ENCODE peak calls at places on chromosomes 11 and 22, in ten cellular contexts. One of them, this sample, is unnamed.

GRCh38 chr22:48088926-48089536 is 1326.6 kb downstream of the TBC1D22A start:
- DNase-seq in kidney epithelial cell: no peak
- DNase-seq in GM06990: no peak
- DNase-seq in heart left ventricle: no peak
- DNase-seq in neural progenitor cell: no peak
- DNase-seq in endodermal cell: peak; percentile 39
- DNase-seq in right atrium auricular region: no peak
- DNase-seq in GM12865: no peak
- DNase-seq in Caco-2: peak; percentile 7
- DNase-seq in mucosa of descending colon: no peak
- DNase-seq in this sample: no peak

GRCh38 chr22:44623771-44624510 is 78.1 kb upstream of the PRR5 start:
- DNase-seq in heart left ventricle: no peak
- DNase-seq in GM12865: peak; percentile 34
- DNase-seq in endodermal cell: peak; percentile 79
- DNase-seq in mucosa of descending colon: no peak
- DNase-seq in Caco-2: no peak
- DNase-seq in kidney epithelial cell: no peak
- DNase-seq in neural progenitor cell: peak; percentile 72
- DNase-seq in right atrium auricular region: no peak
- DNase-seq in GM06990: peak; percentile 29
- DNase-seq in this sample: peak; percentile 8

GRCh38 chr11:121572581-121573059 is 119.9 kb upstream of the SORL1-AS1 start:
- DNase-seq in endodermal cell: no peak
- DNase-seq in Caco-2: no peak
- DNase-seq in mucosa of descending colon: no peak
- DNase-seq in GM12865: no peak
- DNase-seq in right atrium auricular region: no peak
- DNase-seq in kidney epithelial cell: no peak
- DNase-seq in heart left ventricle: no peak
- DNase-seq in GM06990: no peak
- DNase-seq in neural progenitor cell: no peak
- DNase-seq in this sample: no peak

GRCh38 chr22:36946436-36947158 is 33.2 kb downstream of the CSF2RB start:
- DNase-seq in kidney epithelial cell: no peak
- DNase-seq in endodermal cell: no peak
- DNase-seq in mucosa of descending colon: no peak
- DNase-seq in heart left ventricle: no peak
- DNase-seq in right atrium auricular region: no peak
- DNase-seq in GM06990: no peak
- DNase-seq in Caco-2: no peak
- DNase-seq in neural progenitor cell: no peak
- DNase-seq in GM12865: peak; percentile 28
- DNase-seq in this sample: peak; percentile 12

GRCh38 chr11:122319842-122320555 is 204.0 kb upstream of the BLID start:
- DNase-seq in kidney epithelial cell: no peak
- DNase-seq in neural progenitor cell: peak; percentile 51
- DNase-seq in heart left ventricle: no peak
- DNase-seq in right atrium auricular region: no peak
- DNase-seq in mucosa of descending colon: no peak
- DNase-seq in GM12865: no peak
- DNase-seq in GM06990: no peak
- DNase-seq in Caco-2: no peak
- DNase-seq in endodermal cell: no peak
- DNase-seq in this sample: no peak

GRCh38 chr11:110818032-110818687 is 105.9 kb upstream of the ARHGAP20 start:
- DNase-seq in neural progenitor cell: no peak
- DNase-seq in GM06990: no peak
- DNase-seq in endodermal cell: no peak
- DNase-seq in mucosa of descending colon: no peak
- DNase-seq in GM12865: no peak
- DNase-seq in Caco-2: no peak
- DNase-seq in kidney epithelial cell: peak; percentile 25
- DNase-seq in right atrium auricular region: no peak
- DNase-seq in heart left ventricle: no peak
- DNase-seq in this sample: peak; percentile 72

GRCh38 chr11:45543808-45544422 is 121.5 kb downstream of the CHST1 start:
- DNase-seq in GM12865: peak; percentile 13
- DNase-seq in kidney epithelial cell: no peak
- DNase-seq in right atrium auricular region: no peak
- DNase-seq in Caco-2: no peak
- DNase-seq in heart left ventricle: no peak
- DNase-seq in mucosa of descending colon: no peak
- DNase-seq in GM06990: no peak
- DNase-seq in neural progenitor cell: peak; percentile 79
- DNase-seq in endodermal cell: peak; percentile 88
- DNase-seq in this sample: peak; percentile 28

GRCh38 chr11:79263001-79263400 is 177.8 kb downstream of the TENM4 start:
- DNase-seq in mucosa of descending colon: peak; percentile 25
- DNase-seq in right atrium auricular region: no peak
- DNase-seq in Caco-2: no peak
- DNase-seq in heart left ventricle: peak; percentile 60
- DNase-seq in endodermal cell: no peak
- DNase-seq in neural progenitor cell: no peak
- DNase-seq in GM12865: no peak
- DNase-seq in kidney epithelial cell: no peak
- DNase-seq in GM06990: no peak
- DNase-seq in this sample: peak; percentile 25

GRCh38 chr22:34966980-34967379 is 99.0 kb upstream of the ISX start:
- DNase-seq in GM12865: no peak
- DNase-seq in neural progenitor cell: no peak
- DNase-seq in endodermal cell: peak; percentile 59
- DNase-seq in mucosa of descending colon: no peak
- DNase-seq in right atrium auricular region: no peak
- DNase-seq in heart left ventricle: no peak
- DNase-seq in GM06990: no peak
- DNase-seq in kidney epithelial cell: peak; percentile 47
- DNase-seq in Caco-2: no peak
- DNase-seq in this sample: no peak

GRCh38 chr11:121544956-121545355 is 92.2 kb upstream of the SORL1-AS1 start:
- DNase-seq in endodermal cell: no peak
- DNase-seq in right atrium auricular region: no peak
- DNase-seq in GM06990: no peak
- DNase-seq in mucosa of descending colon: no peak
- DNase-seq in Caco-2: no peak
- DNase-seq in GM12865: no peak
- DNase-seq in kidney epithelial cell: no peak
- DNase-seq in neural progenitor cell: no peak
- DNase-seq in heart left ventricle: no peak
- DNase-seq in this sample: no peak

GRCh38 chr22:24410110-24410856 is 17.1 kb upstream of the ADORA2A start:
- DNase-seq in right atrium auricular region: no peak
- DNase-seq in endodermal cell: no peak
- DNase-seq in neural progenitor cell: no peak
- DNase-seq in kidney epithelial cell: no peak
- DNase-seq in mucosa of descending colon: no peak
- DNase-seq in GM12865: no peak
- DNase-seq in GM06990: no peak
- DNase-seq in heart left ventricle: no peak
- DNase-seq in Caco-2: no peak
- DNase-seq in this sample: peak; percentile 76

GRCh38 chr11:72848846-72849466 is 34.7 kb downstream of the ATG16L2 start:
- DNase-seq in kidney epithelial cell: no peak
- DNase-seq in right atrium auricular region: no peak
- DNase-seq in mucosa of descending colon: peak; percentile 63
- DNase-seq in endodermal cell: peak; percentile 80
- DNase-seq in GM12865: peak; percentile 44
- DNase-seq in Caco-2: no peak
- DNase-seq in heart left ventricle: no peak
- DNase-seq in neural progenitor cell: peak; percentile 59
- DNase-seq in GM06990: no peak
- DNase-seq in this sample: peak; percentile 22

GRCh38 chr11:117960406-117960805 is 25.8 kb upstream of the IL10RA start:
- DNase-seq in right atrium auricular region: no peak
- DNase-seq in GM12865: no peak
- DNase-seq in mucosa of descending colon: no peak
- DNase-seq in Caco-2: no peak
- DNase-seq in GM06990: no peak
- DNase-seq in endodermal cell: no peak
- DNase-seq in neural progenitor cell: no peak
- DNase-seq in kidney epithelial cell: no peak
- DNase-seq in heart left ventricle: no peak
- DNase-seq in this sample: no peak

GRCh38 chr11:130313383-130314183 is 1.1 kb downstream of the ZBTB44 start:
- DNase-seq in neural progenitor cell: no peak
- DNase-seq in endodermal cell: no peak
- DNase-seq in mucosa of descending colon: no peak
- DNase-seq in GM06990: no peak
- DNase-seq in Caco-2: no peak
- DNase-seq in kidney epithelial cell: no peak
- DNase-seq in right atrium auricular region: no peak
- DNase-seq in GM12865: peak; percentile 4
- DNase-seq in heart left ventricle: no peak
- DNase-seq in this sample: peak; percentile 12

GRCh38 chr11:130314749-130315285 is at the start of gene ZBTB44:
- DNase-seq in heart left ventricle: peak; percentile 94
- DNase-seq in GM06990: peak; percentile 88
- DNase-seq in endodermal cell: peak; percentile 97
- DNase-seq in neural progenitor cell: peak; percentile 95
- DNase-seq in right atrium auricular region: peak; percentile 94
- DNase-seq in GM12865: peak; percentile 94
- DNase-seq in Caco-2: peak; percentile 97
- DNase-seq in mucosa of descending colon: peak; percentile 95
- DNase-seq in kidney epithelial cell: peak; percentile 34
- DNase-seq in this sample: peak; percentile 94

GRCh38 chr11:130318031-130318673 is 3.4 kb upstream of the ZBTB44 start:
- DNase-seq in neural progenitor cell: no peak
- DNase-seq in heart left ventricle: no peak
- DNase-seq in endodermal cell: peak; percentile 55
- DNase-seq in GM12865: no peak
- DNase-seq in kidney epithelial cell: peak; percentile 43
- DNase-seq in mucosa of descending colon: no peak
- DNase-seq in Caco-2: no peak
- DNase-seq in right atrium auricular region: no peak
- DNase-seq in GM06990: no peak
- DNase-seq in this sample: no peak

GRCh38 chr11:130314184-130314748 is 451 bp downstream of the ZBTB44 start:
- DNase-seq in neural progenitor cell: peak; percentile 81
- DNase-seq in right atrium auricular region: no peak
- DNase-seq in heart left ventricle: peak; percentile 67
- DNase-seq in kidney epithelial cell: no peak
- DNase-seq in GM06990: no peak
- DNase-seq in Caco-2: peak; percentile 77
- DNase-seq in endodermal cell: peak; percentile 85
- DNase-seq in GM12865: no peak
- DNase-seq in mucosa of descending colon: peak; percentile 67
- DNase-seq in this sample: peak; percentile 39

GRCh38 chr11:130315354-130315970 is 745 bp upstream of the ZBTB44 start:
- DNase-seq in heart left ventricle: peak; percentile 22
- DNase-seq in neural progenitor cell: peak; percentile 34
- DNase-seq in GM06990: peak; percentile 75
- DNase-seq in endodermal cell: peak; percentile 88
- DNase-seq in GM12865: peak; percentile 58
- DNase-seq in Caco-2: no peak
- DNase-seq in right atrium auricular region: no peak
- DNase-seq in kidney epithelial cell: no peak
- DNase-seq in mucosa of descending colon: peak; percentile 48
- DNase-seq in this sample: no peak
- TF ChIP-seq CTCF in heart left ventricle: no peak
- TF ChIP-seq CTCF in neural progenitor cell: peak; percentile 30
- TF ChIP-seq CTCF in GM06990: peak; percentile 61
- TF ChIP-seq CTCF in endodermal cell: peak; percentile 71
- TF ChIP-seq CTCF in GM12865: peak; percentile 37
- TF ChIP-seq CTCF in Caco-2: no peak
- TF ChIP-seq CTCF in right atrium auricular region: no peak
- TF ChIP-seq CTCF in kidney epithelial cell: peak; percentile 16
- TF ChIP-seq CTCF in mucosa of descending colon: no peak
- TF ChIP-seq CTCF in this sample: no peak

DNA sequence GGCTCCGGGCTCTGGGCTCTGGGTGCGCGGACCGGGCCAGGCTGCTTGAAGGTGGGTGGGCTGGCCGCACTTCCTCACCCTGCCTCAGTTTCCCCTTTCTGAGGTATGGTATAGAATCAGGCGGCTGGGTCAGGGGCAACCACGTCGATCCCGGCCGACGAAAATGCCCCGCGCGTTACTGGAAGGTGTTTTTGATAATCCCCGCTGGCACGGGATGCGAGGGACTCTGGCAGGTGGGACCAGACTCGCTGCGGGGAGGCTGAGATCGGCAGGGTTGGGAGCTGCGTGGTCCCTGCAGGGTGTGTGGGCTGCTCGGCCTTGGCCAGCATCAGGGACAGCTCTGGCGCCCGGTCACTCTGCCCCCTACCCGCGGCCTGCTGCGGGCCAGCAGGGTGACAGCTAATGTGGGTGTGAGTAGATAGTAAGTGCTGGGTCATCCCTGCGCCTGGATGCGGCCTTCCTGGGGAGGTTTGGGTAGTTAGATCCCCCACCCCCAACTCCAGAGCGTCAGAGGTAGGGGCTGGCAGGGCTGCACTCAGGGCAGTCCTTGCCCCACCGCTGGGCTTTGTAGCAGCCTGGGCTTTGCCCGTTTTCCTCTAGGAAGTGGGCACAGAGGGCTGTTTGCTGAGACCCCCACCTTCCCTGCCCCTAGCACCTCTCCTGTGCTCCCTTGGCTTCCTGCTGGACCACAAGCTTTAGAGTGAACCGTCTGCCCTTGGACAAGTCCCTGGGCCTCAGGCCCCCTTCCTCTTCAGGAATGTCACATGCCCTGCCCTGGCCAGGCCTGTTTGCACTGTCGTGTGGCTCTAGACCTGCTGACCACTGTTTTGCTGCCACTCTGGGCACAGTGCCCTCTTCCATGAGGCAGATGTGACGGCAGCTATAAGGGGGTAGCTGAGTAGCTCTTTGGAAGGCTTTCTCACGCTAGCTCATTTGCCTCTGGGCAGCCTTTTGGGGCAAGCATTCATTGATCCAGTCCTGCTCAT is 579 bp downstream of the TANGO2 start:
- DNase-seq in neural progenitor cell: peak; percentile 47
- DNase-seq in GM06990: no peak
- DNase-seq in heart left ventricle: peak; percentile 86
- DNase-seq in mucosa of descending colon: peak; percentile 45
- DNase-seq in Caco-2: no peak
- DNase-seq in endodermal cell: peak; percentile 68
- DNase-seq in right atrium auricular region: peak; percentile 82
- DNase-seq in kidney epithelial cell: no peak
- DNase-seq in GM12865: no peak
- DNase-seq in this sample: peak; percentile 78
- H3K4me3 ChIP-seq in neural progenitor cell: peak overlapping the region; percentile 80
- H3K4me3 ChIP-seq in GM06990: peak overlapping the region; percentile 81
- H3K4me3 ChIP-seq in heart left ventricle: peak overlapping the region; percentile 99
- H3K4me3 ChIP-seq in mucosa of descending colon: peak overlapping the region; percentile 75
- H3K4me3 ChIP-seq in Caco-2: peak overlapping the region; percentile 88
- H3K4me3 ChIP-seq in endodermal cell: peak overlapping the region; percentile 85
- H3K4me3 ChIP-seq in right atrium auricular region: peak overlapping the region; percentile 93
- H3K4me3 ChIP-seq in kidney epithelial cell: peak overlapping the region; percentile 95
- H3K4me3 ChIP-seq in GM12865: peak overlapping the region; percentile 95
- H3K4me3 ChIP-seq in this sample: peak overlapping the region; percentile 96

GRCh38 chr11:57480409-57481137 is 20.2 kb downstream of the RTN4RL2 start:
- DNase-seq in neural progenitor cell: peak; percentile 84
- DNase-seq in mucosa of descending colon: peak; percentile 80
- DNase-seq in heart left ventricle: peak; percentile 68
- DNase-seq in right atrium auricular region: no peak
- DNase-seq in GM12865: peak; percentile 78
- DNase-seq in endodermal cell: peak; percentile 97
- DNase-seq in Caco-2: peak; percentile 73
- DNase-seq in GM06990: no peak
- DNase-seq in kidney epithelial cell: no peak
- DNase-seq in this sample: peak; percentile 39
- TF ChIP-seq CTCF in neural progenitor cell: peak; percentile 75
- TF ChIP-seq CTCF in mucosa of descending colon: peak; percentile 58
- TF ChIP-seq CTCF in heart left ventricle: peak; percentile 59
- TF ChIP-seq CTCF in right atrium auricular region: peak; percentile 71
- TF ChIP-seq CTCF in GM12865: peak; percentile 82
- TF ChIP-seq CTCF in endodermal cell: peak; percentile 90
- TF ChIP-seq CTCF in Caco-2: peak; percentile 61
- TF ChIP-seq CTCF in GM06990: peak; percentile 83
- TF ChIP-seq CTCF in kidney epithelial cell: peak; percentile 80
- TF ChIP-seq CTCF in this sample: peak; percentile 80

GRCh38 chr11:65047581-65048422 is 6.8 kb downstream of the SAC3D1 start:
- DNase-seq in endodermal cell: no peak
- DNase-seq in GM06990: no peak
- DNase-seq in Caco-2: no peak
- DNase-seq in mucosa of descending colon: no peak
- DNase-seq in neural progenitor cell: no peak
- DNase-seq in kidney epithelial cell: no peak
- DNase-seq in heart left ventricle: peak; percentile 27
- DNase-seq in GM12865: no peak
- DNase-seq in right atrium auricular region: peak; percentile 59
- DNase-seq in this sample: no peak
- H3K4me3 ChIP-seq in endodermal cell: no peak overlapping the region
- H3K4me3 ChIP-seq in GM06990: peak overlapping the region; percentile 17
- H3K4me3 ChIP-seq in Caco-2: no peak overlapping the region
- H3K4me3 ChIP-seq in mucosa of descending colon: no peak overlapping the region
- H3K4me3 ChIP-seq in neural progenitor cell: no peak overlapping the region
- H3K4me3 ChIP-seq in kidney epithelial cell: peak overlapping the region; percentile 32
- H3K4me3 ChIP-seq in heart left ventricle: peak overlapping the region; percentile 54
- H3K4me3 ChIP-seq in GM12865: no peak overlapping the region
- H3K4me3 ChIP-seq in right atrium auricular region: peak overlapping the region; percentile 60
- H3K4me3 ChIP-seq in this sample: peak overlapping the region; percentile 62

This sample was measured in foreskin fibroblast.